ENCODE peak calls at places on chromosomes 16 and 17, in ten cellular contexts. O, B, G, C, K, W, Q, F, S and M are unnamed samples.

GRCh38 chr17:45221081-45221996 is at the start of gene FMNL1:
- DNase-seq in O (no peak), B (peak), G (no peak), C (peak), K (peak), W (no peak), Q (no peak), F (no peak), S (no peak), M (no peak)

GRCh38 chr16:16143038-16143763 is 80.1 kb downstream of the ABCC6 start:
- DNase-seq in O (no peak), B (no peak), G (no peak), C (no peak), K (no peak), W (no peak), Q (no peak), F (no peak), S (no peak), M (no peak)

GRCh38 chr17:15921640-15922039 is 23.3 kb upstream of the ADORA2B start:
- DNase-seq in O (no peak), B (no peak), G (no peak), C (no peak), K (no peak), W (no peak), Q (no peak), F (no peak), S (no peak), M (no peak)

GRCh38 chr16:50067290-50067853 is 1.6 kb downstream of the HEATR3 start:
- DNase-seq in O (no peak), B (no peak), G (peak), C (peak), K (no peak), W (no peak), Q (no peak), F (peak), S (no peak), M (peak)

GRCh38 chr16:2223375-2224182 is at the start of gene E4F1:
- DNase-seq in O (peak), B (peak), G (peak), C (peak), K (peak), W (peak), Q (peak), F (peak), S (peak), M (peak)

GRCh38 chr16:83554096-83554495 is 253.7 kb upstream of the HSBP1 start:
- DNase-seq in O (no peak), B (no peak), G (no peak), C (no peak), K (no peak), W (no peak), Q (no peak), F (no peak), S (no peak), M (no peak)

GRCh38 chr16:3119701-3120408 is 7.5 kb downstream of the ZNF205 start:
- DNase-seq in O (no peak), B (no peak), G (no peak), C (no peak), K (no peak), W (no peak), Q (no peak), F (no peak), S (no peak), M (no peak)

GRCh38 chr16:87945351-87946042 is 5.7 kb upstream of the BANP start:
- DNase-seq in O (peak), B (peak), G (peak), C (no peak), K (no peak), W (peak), Q (no peak), F (peak), S (peak), M (peak)

GRCh38 chr16:64380751-64381150 is 741.1 kb downstream of the CDH11 start:
- DNase-seq in O (no peak), B (no peak), G (no peak), C (no peak), K (no peak), W (no peak), Q (no peak), F (no peak), S (no peak), M (no peak)

GRCh38 chr17:50278526-50279180 is 4.4 kb downstream of the TMEM92 start:
- DNase-seq in O (no peak), B (no peak), G (no peak), C (no peak), K (no peak), W (no peak), Q (no peak), F (no peak), S (no peak), M (no peak)

GRCh38 chr17:17696871-17697633 is 15.8 kb downstream of the RAI1 start:
- DNase-seq in O (no peak), B (no peak), G (no peak), C (no peak), K (no peak), W (no peak), Q (no peak), F (no peak), S (peak), M (no peak)

GRCh38 chr17:66737524-66737923 is 97.4 kb upstream of the CACNG5 start:
- DNase-seq in O (no peak), B (peak), G (peak), C (peak), K (no peak), W (peak), Q (no peak), F (peak), S (no peak), M (peak)

GRCh38 chr16:11627822-11628457 is 40.3 kb upstream of the SNN start:
- DNase-seq in O (no peak), B (no peak), G (peak), C (no peak), K (no peak), W (no peak), Q (no peak), F (no peak), S (peak), M (peak)

GRCh38 chr16:86566601-86566965 is at the start of gene FOXC2:
- DNase-seq in O (no peak), B (peak), G (peak), C (peak), K (peak), W (no peak), Q (no peak), F (no peak), S (no peak), M (peak)

GRCh38 chr16:27355610-27356009 is 41.8 kb downstream of the IL4R start:
- DNase-seq in O (no peak), B (peak), G (peak), C (peak), K (no peak), W (no peak), Q (no peak), F (no peak), S (no peak), M (peak)

GRCh38 chr16:3577302-3577752 is at the start of gene NLRC3:
- DNase-seq in O (no peak), B (no peak), G (no peak), C (no peak), K (peak), W (no peak), Q (no peak), F (no peak), S (no peak), M (no peak)

GRCh38 chr16:74591914-74592650 is 14.8 kb downstream of the GLG1 start:
- DNase-seq in O (no peak), B (no peak), G (no peak), C (no peak), K (no peak), W (no peak), Q (no peak), F (no peak), S (no peak), M (no peak)

GRCh38 chr17:55177914-55178217 is 86.9 kb upstream of the HLF start:
- DNase-seq in O (no peak), B (no peak), G (no peak), C (no peak), K (no peak), W (no peak), Q (no peak), F (no peak), S (no peak), M (no peak)

GRCh38 chr16:84597518-84598390 is 20.1 kb downstream of the COTL1 start:
- DNase-seq in O (no peak), B (no peak), G (no peak), C (no peak), K (peak), W (no peak), Q (no peak), F (no peak), S (no peak), M (no peak)

GRCh38 chr17:39167492-39167891 is 1.5 kb upstream of the ARL5C start:
- DNase-seq in O (no peak), B (no peak), G (no peak), C (no peak), K (no peak), W (peak), Q (no peak), F (peak), S (no peak), M (peak)

GRCh38 chr16:87392823-87393679 is 915 bp downstream of the MAP1LC3B start:
- DNase-seq in O (no peak), B (no peak), G (peak), C (peak), K (peak), W (no peak), Q (no peak), F (peak), S (peak), M (peak)

GRCh38 chr17:45388604-45389325 is 43.9 kb downstream of the ARHGAP27 start:
- DNase-seq in O (no peak), B (no peak), G (peak), C (peak), K (no peak), W (no peak), Q (no peak), F (no peak), S (no peak), M (peak)

GRCh38 chr17:34091975-34092374 is 163.1 kb upstream of the CCL2 start:
- DNase-seq in O (no peak), B (no peak), G (no peak), C (no peak), K (no peak), W (no peak), Q (no peak), F (no peak), S (no peak), M (no peak)